ENCODE peak calls at places on chromosomes 2 and 18, in seven cellular contexts. One of them, this sample, is unnamed.

GRCh38 chr18:62647179-62647578 is 68.2 kb upstream of the PHLPP1 start:
- DNase-seq in lung: no peak
- DNase-seq in mucosa of descending colon: no peak
- DNase-seq in endodermal cell: no peak
- DNase-seq in left ventricle myocardium inferior: no peak
- DNase-seq in upper lobe of right lung: no peak
- DNase-seq in dorsolateral prefrontal cortex: no peak
- DNase-seq in this sample: no peak

GRCh38 chr2:104286806-104287205 is 567.1 kb upstream of the POU3F3 start:
- DNase-seq in lung: no peak
- DNase-seq in mucosa of descending colon: no peak
- DNase-seq in endodermal cell: peak
- DNase-seq in left ventricle myocardium inferior: no peak
- DNase-seq in upper lobe of right lung: no peak
- DNase-seq in dorsolateral prefrontal cortex: no peak
- DNase-seq in this sample: no peak

GRCh38 chr2:68943581-68944568 is 8.8 kb downstream of the GKN2 start:
- DNase-seq in lung: peak
- DNase-seq in mucosa of descending colon: no peak
- DNase-seq in endodermal cell: peak
- DNase-seq in left ventricle myocardium inferior: no peak
- DNase-seq in upper lobe of right lung: peak
- DNase-seq in dorsolateral prefrontal cortex: no peak
- DNase-seq in this sample: peak

GRCh38 chr2:30990176-30990575 is 148.1 kb downstream of the GALNT14 start:
- DNase-seq in lung: no peak
- DNase-seq in mucosa of descending colon: no peak
- DNase-seq in endodermal cell: peak
- DNase-seq in left ventricle myocardium inferior: no peak
- DNase-seq in upper lobe of right lung: no peak
- DNase-seq in dorsolateral prefrontal cortex: no peak
- DNase-seq in this sample: no peak

GRCh38 chr18:75475228-75475627 is 47.7 kb upstream of the SMIM21 start:
- DNase-seq in lung: no peak
- DNase-seq in mucosa of descending colon: no peak
- DNase-seq in endodermal cell: no peak
- DNase-seq in left ventricle myocardium inferior: no peak
- DNase-seq in upper lobe of right lung: no peak
- DNase-seq in dorsolateral prefrontal cortex: no peak
- DNase-seq in this sample: peak

GRCh38 chr2:235021752-235022151 is 69.9 kb downstream of the SH3BP4 start:
- DNase-seq in lung: no peak
- DNase-seq in mucosa of descending colon: no peak
- DNase-seq in endodermal cell: no peak
- DNase-seq in left ventricle myocardium inferior: no peak
- DNase-seq in upper lobe of right lung: no peak
- DNase-seq in dorsolateral prefrontal cortex: no peak
- DNase-seq in this sample: no peak

GRCh38 chr2:172427990-172428840 is 829 bp downstream of the ITGA6 start:
- DNase-seq in lung: peak
- DNase-seq in mucosa of descending colon: peak
- DNase-seq in endodermal cell: peak
- DNase-seq in left ventricle myocardium inferior: peak
- DNase-seq in upper lobe of right lung: peak
- DNase-seq in dorsolateral prefrontal cortex: no peak
- DNase-seq in this sample: no peak

GRCh38 chr2:85887566-85888019 is 1.2 kb downstream of the ST3GAL5 start:
- DNase-seq in lung: peak
- DNase-seq in mucosa of descending colon: peak
- DNase-seq in endodermal cell: peak
- DNase-seq in left ventricle myocardium inferior: peak
- DNase-seq in upper lobe of right lung: peak
- DNase-seq in dorsolateral prefrontal cortex: peak
- DNase-seq in this sample: no peak

GRCh38 chr2:189092936-189093335 is 86.6 kb downstream of the COL5A2 start:
- DNase-seq in lung: no peak
- DNase-seq in mucosa of descending colon: no peak
- DNase-seq in endodermal cell: no peak
- DNase-seq in left ventricle myocardium inferior: peak
- DNase-seq in upper lobe of right lung: no peak
- DNase-seq in dorsolateral prefrontal cortex: no peak
- DNase-seq in this sample: no peak

GRCh38 chr2:236888766-236889035 is 197.0 kb upstream of the COPS8 start:
- DNase-seq in lung: no peak
- DNase-seq in mucosa of descending colon: no peak
- DNase-seq in endodermal cell: no peak
- DNase-seq in left ventricle myocardium inferior: no peak
- DNase-seq in upper lobe of right lung: no peak
- DNase-seq in dorsolateral prefrontal cortex: no peak
- DNase-seq in this sample: no peak

GRCh38 chr2:159444728-159445127 is 158.2 kb upstream of the WDSUB1 start:
- DNase-seq in lung: no peak
- DNase-seq in mucosa of descending colon: no peak
- DNase-seq in endodermal cell: no peak
- DNase-seq in left ventricle myocardium inferior: no peak
- DNase-seq in upper lobe of right lung: no peak
- DNase-seq in dorsolateral prefrontal cortex: no peak
- DNase-seq in this sample: no peak
- TF ChIP-seq CTCF in lung: no peak
- TF ChIP-seq CTCF in mucosa of descending colon: no peak
- TF ChIP-seq CTCF in endodermal cell: no peak
- TF ChIP-seq CTCF in left ventricle myocardium inferior: no peak
- TF ChIP-seq CTCF in upper lobe of right lung: no peak
- TF ChIP-seq CTCF in dorsolateral prefrontal cortex: no peak
- TF ChIP-seq CTCF in this sample: no peak

GRCh38 chr2:160666019-160666676 is 172.5 kb upstream of the RBMS1 start:
- DNase-seq in lung: no peak
- DNase-seq in mucosa of descending colon: no peak
- DNase-seq in endodermal cell: no peak
- DNase-seq in left ventricle myocardium inferior: no peak
- DNase-seq in upper lobe of right lung: no peak
- DNase-seq in dorsolateral prefrontal cortex: no peak
- DNase-seq in this sample: peak
- H3K4me3 ChIP-seq in lung: no peak
- H3K4me3 ChIP-seq in mucosa of descending colon: no peak
- H3K4me3 ChIP-seq in endodermal cell: no peak
- H3K4me3 ChIP-seq in left ventricle myocardium inferior: no peak
- H3K4me3 ChIP-seq in upper lobe of right lung: no peak
- H3K4me3 ChIP-seq in dorsolateral prefrontal cortex: no peak
- H3K4me3 ChIP-seq in this sample: peak

DNA sequence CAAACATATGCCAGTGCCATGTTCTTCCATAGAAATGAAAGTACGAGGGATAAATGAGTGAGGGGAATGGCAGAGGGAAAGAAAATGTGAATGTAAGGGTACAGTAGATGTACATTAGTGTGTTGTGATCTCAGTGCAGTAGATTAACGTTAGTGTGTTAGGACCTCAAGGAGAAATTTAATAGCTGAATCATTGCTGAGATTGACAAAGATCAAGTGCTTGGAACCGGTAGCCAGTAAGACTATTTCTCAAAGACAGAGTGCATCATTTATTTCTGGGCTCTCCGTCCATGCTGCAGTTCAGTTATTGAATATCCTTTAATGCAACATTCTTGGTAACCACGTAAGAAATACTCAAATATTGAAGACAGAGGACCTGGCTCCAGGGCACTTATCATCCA is 246.0 kb downstream of the PTPRM start:
- DNase-seq in lung: no peak
- DNase-seq in mucosa of descending colon: no peak
- DNase-seq in endodermal cell: no peak
- DNase-seq in left ventricle myocardium inferior: no peak
- DNase-seq in upper lobe of right lung: no peak
- DNase-seq in dorsolateral prefrontal cortex: no peak
- DNase-seq in this sample: no peak
- TF ChIP-seq CTCF in lung: no peak
- TF ChIP-seq CTCF in mucosa of descending colon: no peak
- TF ChIP-seq CTCF in endodermal cell: no peak
- TF ChIP-seq CTCF in left ventricle myocardium inferior: no peak
- TF ChIP-seq CTCF in upper lobe of right lung: no peak
- TF ChIP-seq CTCF in dorsolateral prefrontal cortex: no peak
- TF ChIP-seq CTCF in this sample: no peak

GRCh38 chr2:241937297-241937696 is 67.8 kb downstream of the RTP5 start:
- DNase-seq in lung: no peak
- DNase-seq in mucosa of descending colon: no peak
- DNase-seq in endodermal cell: no peak
- DNase-seq in left ventricle myocardium inferior: no peak
- DNase-seq in upper lobe of right lung: no peak
- DNase-seq in dorsolateral prefrontal cortex: no peak
- DNase-seq in this sample: no peak
- H3K4me3 ChIP-seq in lung: no peak
- H3K4me3 ChIP-seq in mucosa of descending colon: no peak
- H3K4me3 ChIP-seq in endodermal cell: no peak
- H3K4me3 ChIP-seq in left ventricle myocardium inferior: no peak
- H3K4me3 ChIP-seq in upper lobe of right lung: no peak
- H3K4me3 ChIP-seq in dorsolateral prefrontal cortex: no peak
- H3K4me3 ChIP-seq in this sample: no peak

DNA sequence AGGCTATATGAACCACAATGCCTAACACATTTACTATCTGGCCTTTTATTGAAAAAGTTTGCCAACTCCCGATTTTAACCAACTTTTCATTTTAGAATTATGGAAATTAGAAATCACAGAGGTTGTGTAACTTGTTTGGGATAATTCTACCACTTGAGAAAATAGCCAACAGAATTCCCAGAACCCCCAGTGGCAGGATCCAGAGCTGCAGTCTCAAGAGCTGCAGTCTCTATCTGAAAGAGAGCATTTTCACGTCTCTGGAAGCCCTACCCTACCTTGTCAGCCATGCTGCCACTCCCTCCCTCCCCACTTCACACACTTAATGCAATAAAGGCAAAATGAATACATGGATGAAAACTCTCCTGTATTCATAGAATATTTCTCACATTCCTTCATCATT is 23.4 kb upstream of the TSPYL6 start:
- DNase-seq in lung: no peak
- DNase-seq in mucosa of descending colon: no peak
- DNase-seq in endodermal cell: peak
- DNase-seq in left ventricle myocardium inferior: no peak
- DNase-seq in upper lobe of right lung: no peak
- DNase-seq in dorsolateral prefrontal cortex: no peak
- DNase-seq in this sample: no peak
- TF ChIP-seq CTCF in lung: no peak
- TF ChIP-seq CTCF in mucosa of descending colon: no peak
- TF ChIP-seq CTCF in endodermal cell: peak
- TF ChIP-seq CTCF in left ventricle myocardium inferior: peak
- TF ChIP-seq CTCF in upper lobe of right lung: no peak
- TF ChIP-seq CTCF in dorsolateral prefrontal cortex: no peak
- TF ChIP-seq CTCF in this sample: peak